ENCODE peak calls at places on chromosome 2, in four cellular contexts. U is GM12878, O is K562, H is HepG2. M is an unnamed sample.

GRCh38 chr2:12300019-12300602 is 416.6 kb upstream of the TRIB2 start:
- DNase-seq in H (no peak), O (no peak), U (no peak), M (no peak)

GRCh38 chr2:209114588-209114987 is 309.3 kb upstream of the MAP2 start:
- DNase-seq in H (no peak), O (no peak), U (no peak), M (no peak)

GRCh38 chr2:137173514-137173913 is 408.2 kb downstream of the THSD7B start:
- DNase-seq in H (peak), O (no peak), U (peak), M (peak)

GRCh38 chr2:26772064-26773001 is 8.2 kb downstream of the SLC35F6 start:
- DNase-seq in H (peak), O (peak), U (no peak), M (no peak)

GRCh38 chr2:218323526-218324472 is 31.5 kb upstream of the TMBIM1 start:
- DNase-seq in O (no peak), H (peak), U (no peak), M (peak)

GRCh38 chr2:106020821-106021316 is 173.2 kb downstream of the UXS1 start:
- DNase-seq in O (no peak), H (no peak), U (no peak), M (no peak)

GRCh38 chr2:218395456-218395825 is 4.2 kb upstream of the CTDSP1 start:
- DNase-seq in O (peak), H (no peak), U (no peak), M (no peak)

GRCh38 chr2:96957299-96957698 is 29.1 kb downstream of the FAM178B start:
- DNase-seq in O (no peak), U (no peak), H (no peak), M (no peak)

GRCh38 chr2:68771211-68771721 is 36.7 kb downstream of the ARHGAP25 start:
- DNase-seq in O (no peak), U (no peak), H (no peak), M (peak)

GRCh38 chr2:26114144-26114543 is 58.7 kb upstream of the GAREM2 start:
- DNase-seq in U (no peak), H (no peak), O (no peak), M (no peak)

GRCh38 chr2:55159037-55159651 is 72.9 kb downstream of the CLHC1 start:
- DNase-seq in H (no peak), O (peak), U (no peak), M (no peak)

DNA sequence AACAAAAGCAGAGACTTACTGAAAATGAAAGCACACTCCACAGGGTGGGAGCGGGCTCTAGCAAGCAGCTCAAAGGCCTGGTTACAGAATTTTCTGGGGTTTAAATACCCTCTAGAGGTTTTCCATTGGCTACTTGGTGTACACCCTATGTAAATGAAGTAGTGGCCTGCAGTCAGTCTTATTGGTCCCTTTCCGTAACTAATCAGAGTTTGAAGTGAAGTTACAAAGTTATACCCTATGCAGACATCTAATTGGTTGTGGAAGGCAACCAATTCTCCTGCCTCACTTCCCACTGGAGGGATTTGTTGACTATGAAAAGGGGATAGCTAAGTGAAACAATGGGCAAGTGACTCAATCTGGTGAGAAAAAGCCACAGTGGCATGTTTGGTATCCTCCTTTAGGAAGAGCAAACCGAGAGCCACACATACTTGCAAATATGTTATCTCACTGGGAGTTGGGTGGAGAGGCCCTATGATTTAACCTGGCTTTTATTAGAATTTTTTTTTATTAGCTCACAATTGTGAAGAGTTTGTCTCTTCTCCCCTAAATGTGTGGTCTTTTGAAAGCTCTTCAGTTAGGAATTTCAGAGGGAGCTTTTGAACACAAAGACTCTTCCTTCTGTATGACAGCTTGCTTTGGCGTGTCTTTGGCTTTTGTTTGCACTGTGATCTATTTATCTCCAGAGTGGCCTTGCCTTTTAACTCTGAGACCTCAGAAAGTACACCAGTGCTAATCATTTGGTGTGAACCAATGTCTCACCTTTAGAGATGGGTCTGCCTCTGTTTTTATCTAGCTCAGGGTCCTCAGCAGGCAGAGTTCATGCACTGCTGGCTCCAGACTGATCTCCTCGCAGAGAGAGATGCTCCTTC is 69.6 kb downstream of the MAP4K4 start:
- DNase-seq in U (no peak), H (peak), O (no peak), M (no peak)
- TF ChIP-seq BHLHE40 in U (no peak), H (no peak), O (no peak), M (no peak)

DNA sequence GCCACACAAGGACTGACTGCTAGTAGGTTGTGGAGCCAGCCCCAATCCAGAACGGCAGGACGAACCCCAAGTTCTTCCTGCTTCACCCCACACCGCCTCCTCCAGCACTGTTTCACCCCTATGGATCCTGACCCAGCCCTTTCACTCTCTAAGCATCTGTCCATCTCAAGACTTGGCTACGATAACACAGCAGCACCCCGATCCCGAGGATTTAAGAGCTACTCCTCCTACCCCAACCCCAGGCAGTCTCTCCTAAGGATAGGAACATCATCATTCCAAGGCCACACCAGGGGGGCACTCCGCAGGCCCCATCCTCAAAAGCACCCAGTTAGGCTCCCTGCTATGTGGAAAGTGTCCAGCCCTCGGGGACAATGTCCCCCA is 651 bp downstream of the KCTD18 start:
- DNase-seq in O (peak), H (no peak), U (no peak), M (peak)
- TF ChIP-seq SP1 in O (no peak), H (no peak), U (no peak), M (no peak)

GRCh38 chr2:10536569-10537133 is 88.5 kb upstream of the ODC1 start:
- DNase-seq in H (no peak), O (no peak), U (no peak), M (peak)
- TF ChIP-seq BHLHE40 in H (no peak), O (no peak), U (no peak), M (no peak)

GRCh38 chr2:181594322-181594721 is 62.6 kb downstream of the CERKL start:
- DNase-seq in U (no peak), O (no peak), H (no peak), M (no peak)

GRCh38 chr2:181588546-181588945 is 68.4 kb downstream of the CERKL start:
- DNase-seq in H (no peak), U (no peak), O (no peak), M (no peak)

GRCh38 chr2:181585732-181586131 is 71.2 kb downstream of the CERKL start:
- DNase-seq in H (no peak), O (no peak), U (no peak), M (no peak)

GRCh38 chr2:181586569-181587076 is 70.3 kb downstream of the CERKL start:
- DNase-seq in O (no peak), U (peak), H (no peak), M (no peak)

DNA sequence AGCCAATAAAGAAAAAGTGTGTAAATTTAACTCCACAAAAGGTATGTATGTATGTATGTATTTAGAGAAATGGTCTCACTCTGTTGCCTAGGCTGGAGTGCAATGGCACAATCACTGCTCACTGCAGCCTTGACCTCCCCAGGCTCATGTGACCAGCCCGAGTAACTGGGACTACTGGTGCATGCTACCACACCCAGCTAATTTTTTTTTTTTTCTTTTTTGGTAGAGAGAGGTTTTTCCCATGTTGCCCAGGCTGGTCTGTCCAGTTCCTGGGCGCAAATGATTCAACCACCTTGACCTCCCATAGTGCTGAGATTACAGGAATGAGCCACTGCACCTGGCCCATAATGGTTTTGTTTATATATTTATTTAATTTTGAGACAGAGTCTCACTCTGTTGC is 67.1 kb downstream of the CERKL start:
- DNase-seq in O (no peak), H (no peak), U (no peak), M (no peak)
- TF ChIP-seq SP1 in O (no peak), H (no peak), U (no peak), M (no peak)